ENCODE peak calls at places on chromosomes 12 and 14, in four cellular contexts. One of them, this sample, is unnamed.

GRCh38 chr12:52182898-52183543 is 8.8 kb downstream of the KRT80 start:
- DNase-seq in fibroblast of pulmonary artery: no peak
- DNase-seq in neural crest cell: no peak
- DNase-seq in B cell: no peak
- DNase-seq in this sample: no peak

GRCh38 chr12:6038160-6038559 is 86.3 kb downstream of the VWF start:
- DNase-seq in fibroblast of pulmonary artery: peak
- DNase-seq in neural crest cell: peak
- DNase-seq in B cell: no peak
- DNase-seq in this sample: peak

GRCh38 chr14:102320033-102320660 is 601 bp downstream of the ZNF839 start:
- DNase-seq in fibroblast of pulmonary artery: peak
- DNase-seq in neural crest cell: no peak
- DNase-seq in B cell: no peak
- DNase-seq in this sample: no peak

GRCh38 chr14:104972301-104973211 is 5.6 kb downstream of the AHNAK2 start:
- DNase-seq in fibroblast of pulmonary artery: no peak
- DNase-seq in neural crest cell: no peak
- DNase-seq in B cell: no peak
- DNase-seq in this sample: no peak

GRCh38 chr12:27226319-27226984 is 17.6 kb upstream of the STK38L start:
- DNase-seq in fibroblast of pulmonary artery: no peak
- DNase-seq in neural crest cell: peak
- DNase-seq in B cell: no peak
- DNase-seq in this sample: no peak

GRCh38 chr12:39510001-39510400 is 67.1 kb upstream of the KIF21A start:
- DNase-seq in fibroblast of pulmonary artery: no peak
- DNase-seq in neural crest cell: no peak
- DNase-seq in B cell: no peak
- DNase-seq in this sample: no peak

GRCh38 chr12:107025691-107026090 is 38.7 kb upstream of the MTERF2 start:
- DNase-seq in fibroblast of pulmonary artery: no peak
- DNase-seq in neural crest cell: no peak
- DNase-seq in B cell: no peak
- DNase-seq in this sample: no peak

GRCh38 chr12:32134144-32134888 is 27.7 kb downstream of the BICD1 start:
- DNase-seq in fibroblast of pulmonary artery: peak
- DNase-seq in neural crest cell: no peak
- DNase-seq in B cell: peak
- DNase-seq in this sample: no peak

GRCh38 chr12:132084681-132085635 is 59.2 kb downstream of the DDX51 start:
- DNase-seq in fibroblast of pulmonary artery: peak
- DNase-seq in neural crest cell: peak
- DNase-seq in B cell: peak
- DNase-seq in this sample: peak

GRCh38 chr14:76956253-76957090 is 72.0 kb downstream of the IRF2BPL start:
- DNase-seq in fibroblast of pulmonary artery: peak
- DNase-seq in neural crest cell: peak
- DNase-seq in B cell: peak
- DNase-seq in this sample: no peak
- TF ChIP-seq CTCF in fibroblast of pulmonary artery: no peak
- TF ChIP-seq CTCF in neural crest cell: no peak
- TF ChIP-seq CTCF in B cell: no peak
- TF ChIP-seq CTCF in this sample: no peak

DNA sequence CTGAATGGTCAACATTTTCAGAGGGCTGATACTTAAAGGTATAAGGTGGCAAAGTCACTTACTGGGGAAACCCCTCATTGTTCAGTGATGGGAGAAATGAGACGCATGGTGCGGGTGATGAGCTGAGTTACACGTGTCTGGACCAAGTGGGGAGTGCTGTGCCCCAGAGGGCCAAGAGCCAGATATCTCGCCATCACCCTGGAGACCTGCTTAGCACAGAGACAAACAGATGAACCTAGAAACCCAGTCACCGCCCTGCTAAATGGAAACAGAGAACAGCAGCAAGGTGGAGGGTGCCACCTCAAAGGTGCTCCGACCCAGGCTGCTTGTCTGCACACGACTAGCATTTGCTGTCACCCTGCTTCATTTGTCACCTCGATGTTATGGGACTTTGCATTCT is 92.4 kb downstream of the RBM19 start:
- DNase-seq in fibroblast of pulmonary artery: no peak
- DNase-seq in neural crest cell: no peak
- DNase-seq in B cell: no peak
- DNase-seq in this sample: no peak
- TF ChIP-seq CTCF in fibroblast of pulmonary artery: no peak
- TF ChIP-seq CTCF in neural crest cell: no peak
- TF ChIP-seq CTCF in B cell: no peak
- TF ChIP-seq CTCF in this sample: no peak

GRCh38 chr14:97315790-97316189 is 518.6 kb downstream of the VRK1 start:
- DNase-seq in fibroblast of pulmonary artery: no peak
- DNase-seq in neural crest cell: no peak
- DNase-seq in B cell: no peak
- DNase-seq in this sample: no peak
- TF ChIP-seq CTCF in fibroblast of pulmonary artery: no peak
- TF ChIP-seq CTCF in neural crest cell: no peak
- TF ChIP-seq CTCF in B cell: no peak
- TF ChIP-seq CTCF in this sample: no peak

GRCh38 chr12:124096109-124096508 is 123.1 kb downstream of the ZNF664 start:
- DNase-seq in fibroblast of pulmonary artery: no peak
- DNase-seq in neural crest cell: no peak
- DNase-seq in B cell: no peak
- DNase-seq in this sample: no peak
- TF ChIP-seq CTCF in fibroblast of pulmonary artery: no peak
- TF ChIP-seq CTCF in neural crest cell: no peak
- TF ChIP-seq CTCF in B cell: no peak
- TF ChIP-seq CTCF in this sample: no peak

GRCh38 chr14:23539209-23539866 is 12.2 kb downstream of the ZFHX2 start:
- DNase-seq in fibroblast of pulmonary artery: peak
- DNase-seq in neural crest cell: peak
- DNase-seq in B cell: peak
- DNase-seq in this sample: peak
- TF ChIP-seq CTCF in fibroblast of pulmonary artery: peak
- TF ChIP-seq CTCF in neural crest cell: peak
- TF ChIP-seq CTCF in B cell: peak
- TF ChIP-seq CTCF in this sample: peak

DNA sequence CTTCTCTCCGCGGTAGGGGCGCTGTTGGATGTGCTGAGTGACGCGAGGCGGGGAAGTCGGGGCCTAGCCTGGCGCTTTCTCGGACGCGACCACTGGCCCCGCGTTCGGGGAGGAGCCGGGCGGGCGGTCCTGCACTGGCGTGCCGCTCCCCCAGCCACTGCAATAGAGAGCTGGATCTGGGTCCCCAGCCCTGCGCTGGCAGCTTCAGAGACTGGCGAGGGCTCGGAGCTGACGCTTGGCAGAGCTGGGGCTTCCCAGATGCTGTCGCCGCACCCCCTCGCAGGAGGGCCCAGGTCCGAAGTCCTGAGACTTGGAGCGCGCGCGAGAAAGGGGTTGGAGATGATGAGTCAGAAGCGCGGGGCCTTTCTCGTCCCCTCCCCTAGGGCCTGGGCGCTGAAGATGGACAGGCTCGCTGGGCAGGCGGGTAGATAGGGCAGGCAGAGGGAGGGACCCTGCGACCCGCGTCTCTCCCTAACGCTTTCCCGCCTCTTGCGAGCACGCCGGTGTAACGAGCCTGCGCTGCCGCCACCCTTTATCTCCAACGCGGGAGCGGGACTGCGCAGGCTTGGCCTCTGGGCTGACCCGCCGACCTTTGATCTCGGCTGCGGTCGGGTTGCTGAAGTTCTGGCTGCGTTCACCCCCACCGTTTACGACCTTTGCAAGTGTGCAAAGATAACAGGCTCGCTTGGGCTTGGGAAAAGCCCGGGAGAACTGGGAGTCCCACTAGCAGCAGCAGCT is 3.0 kb downstream of the TMEM253 start:
- DNase-seq in fibroblast of pulmonary artery: peak
- DNase-seq in neural crest cell: peak
- DNase-seq in B cell: peak
- DNase-seq in this sample: peak
- TF ChIP-seq CTCF in fibroblast of pulmonary artery: peak
- TF ChIP-seq CTCF in neural crest cell: no peak
- TF ChIP-seq CTCF in B cell: peak
- TF ChIP-seq CTCF in this sample: peak

GRCh38 chr14:100654814-100655795 is 67.9 kb upstream of the BEGAIN start:
- DNase-seq in fibroblast of pulmonary artery: no peak
- DNase-seq in neural crest cell: peak
- DNase-seq in B cell: peak
- DNase-seq in this sample: peak
- TF ChIP-seq CTCF in fibroblast of pulmonary artery: peak
- TF ChIP-seq CTCF in neural crest cell: peak
- TF ChIP-seq CTCF in B cell: peak
- TF ChIP-seq CTCF in this sample: peak

GRCh38 chr12:47393403-47393790 is 312.4 kb downstream of the RPAP3 start:
- DNase-seq in fibroblast of pulmonary artery: peak
- DNase-seq in neural crest cell: no peak
- DNase-seq in B cell: no peak
- DNase-seq in this sample: no peak

GRCh38 chr12:47397664-47398281 is 308.1 kb downstream of the RPAP3 start:
- DNase-seq in fibroblast of pulmonary artery: peak
- DNase-seq in neural crest cell: no peak
- DNase-seq in B cell: no peak
- DNase-seq in this sample: no peak

GRCh38 chr12:47400251-47400650 is 305.6 kb downstream of the RPAP3 start:
- DNase-seq in fibroblast of pulmonary artery: no peak
- DNase-seq in neural crest cell: no peak
- DNase-seq in B cell: no peak
- DNase-seq in this sample: no peak

GRCh38 chr12:47394070-47394469 is 311.8 kb downstream of the RPAP3 start:
- DNase-seq in fibroblast of pulmonary artery: peak
- DNase-seq in neural crest cell: no peak
- DNase-seq in B cell: no peak
- DNase-seq in this sample: no peak

GRCh38 chr12:47396902-47397663 is 308.7 kb downstream of the RPAP3 start:
- DNase-seq in fibroblast of pulmonary artery: no peak
- DNase-seq in neural crest cell: no peak
- DNase-seq in B cell: no peak
- DNase-seq in this sample: no peak
- TF ChIP-seq CTCF in fibroblast of pulmonary artery: no peak
- TF ChIP-seq CTCF in neural crest cell: no peak
- TF ChIP-seq CTCF in B cell: no peak
- TF ChIP-seq CTCF in this sample: no peak

DNA sequence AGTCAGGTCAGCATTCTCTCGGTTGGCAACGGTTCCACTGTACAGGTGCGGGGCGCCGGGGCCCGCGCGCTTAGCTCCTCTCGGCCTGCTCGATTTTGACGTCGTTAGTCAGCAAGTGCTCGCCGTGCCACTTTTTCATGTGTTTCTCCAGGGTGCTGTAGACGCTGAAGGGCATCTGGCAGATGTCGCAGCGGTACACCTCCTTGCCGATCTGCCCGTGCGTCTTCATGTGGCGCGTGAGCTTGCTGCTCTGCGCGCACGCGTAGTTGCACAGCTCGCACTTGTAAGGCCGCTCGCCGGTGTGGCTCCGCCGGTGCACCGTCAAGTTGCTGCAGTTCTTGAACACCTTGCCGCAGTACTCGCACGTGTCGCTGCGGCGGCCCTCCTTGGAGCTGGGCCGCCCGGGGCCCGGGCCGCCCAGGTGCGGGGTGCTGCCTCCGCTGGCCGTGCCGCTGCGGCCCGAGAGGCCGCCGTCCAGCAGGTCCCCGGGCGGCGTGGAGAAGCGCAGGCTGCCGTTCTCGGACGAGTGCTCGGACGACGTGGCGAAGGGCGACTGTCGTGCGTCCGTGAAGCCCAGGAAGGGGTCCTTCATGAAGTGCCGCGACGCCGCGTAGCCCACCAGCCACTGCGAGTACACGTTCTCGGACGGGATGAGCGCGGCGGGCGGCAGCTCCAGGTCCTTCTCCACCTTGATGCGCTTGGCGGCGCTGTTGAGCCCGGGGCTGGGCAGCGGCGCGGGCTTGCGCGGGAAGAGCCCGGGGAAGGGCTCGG is 97.7 kb downstream of the BCL11B start:
- DNase-seq in fibroblast of pulmonary artery: no peak
- DNase-seq in neural crest cell: no peak
- DNase-seq in B cell: no peak
- DNase-seq in this sample: no peak
- TF ChIP-seq CTCF in fibroblast of pulmonary artery: no peak
- TF ChIP-seq CTCF in neural crest cell: no peak
- TF ChIP-seq CTCF in B cell: no peak
- TF ChIP-seq CTCF in this sample: no peak

This sample was measured in D721Med.